ENCODE peak calls at places on chromosomes 7 and 10, in five cellular contexts. I, O, N, E and U are unnamed samples. For H3K4me1 and H3K9me3, the result is how much of the 10 kb centered on the place peaks cover.

GRCh38 chr10:47364366-47364765 is 16.2 kb downstream of the RBP3 start:
- DNase-seq in E (no peak), I (no peak), N (no peak), O (no peak), U (peak)

GRCh38 chr7:155456772-155457543 is 971 bp upstream of the EN2 start:
- DNase-seq in E (peak), N (peak), O (peak), I (peak), U (peak)

GRCh38 chr10:7797582-7797981 is 9.6 kb downstream of the ATP5F1C start:
- DNase-seq in I (no peak), N (peak), O (peak), E (peak), U (no peak)

GRCh38 chr10:130329792-130330191 is 193.6 kb downstream of the GLRX3 start:
- DNase-seq in O (no peak), N (no peak), E (no peak), I (no peak), U (no peak)

GRCh38 chr7:1458676-1459511 is at the start of gene MICALL2:
- DNase-seq in E (peak), N (peak), O (peak), I (peak), U (peak)

GRCh38 chr10:85922363-85923129 is 444.0 kb downstream of the GRID1 start:
- DNase-seq in E (no peak), N (no peak), O (no peak), I (no peak), U (no peak)

GRCh38 chr10:10758306-10758705 is 259.4 kb upstream of the CELF2 start:
- DNase-seq in N (peak), E (no peak), I (no peak), O (peak), U (no peak)

GRCh38 chr7:31051598-31052503 is at the start of gene ADCYAP1R1:
- DNase-seq in N (peak), E (no peak), I (peak), O (peak), U (no peak)

GRCh38 chr10:11530806-11531205 is 80.6 kb downstream of the USP6NL start:
- DNase-seq in O (no peak), E (no peak), N (no peak), I (no peak), U (no peak)

GRCh38 chr10:110411047-110411410 is 86.7 kb upstream of the DUSP5 start:
- DNase-seq in N (peak), I (no peak), O (peak), E (peak), U (no peak)

GRCh38 chr7:36119005-36119711 is 33.9 kb upstream of the EEPD1 start:
- DNase-seq in O (peak), N (no peak), I (no peak), E (peak), U (no peak)

GRCh38 chr10:73890261-73890660 is 15.9 kb upstream of the CAMK2G start:
- DNase-seq in E (no peak), I (no peak), O (no peak), N (no peak), U (no peak)
- H3K4me1 ChIP-seq in E (half or more), I (under half), O (under half), N (under half), U (half or more)

GRCh38 chr10:72542396-72542815 is 83.5 kb downstream of the MICU1 start:
- DNase-seq in N (no peak), I (no peak), O (no peak), E (no peak), U (no peak)
- H3K9me3 ChIP-seq in N (under half), I (under half), O (under half), E (under half), U (under half)

DNA sequence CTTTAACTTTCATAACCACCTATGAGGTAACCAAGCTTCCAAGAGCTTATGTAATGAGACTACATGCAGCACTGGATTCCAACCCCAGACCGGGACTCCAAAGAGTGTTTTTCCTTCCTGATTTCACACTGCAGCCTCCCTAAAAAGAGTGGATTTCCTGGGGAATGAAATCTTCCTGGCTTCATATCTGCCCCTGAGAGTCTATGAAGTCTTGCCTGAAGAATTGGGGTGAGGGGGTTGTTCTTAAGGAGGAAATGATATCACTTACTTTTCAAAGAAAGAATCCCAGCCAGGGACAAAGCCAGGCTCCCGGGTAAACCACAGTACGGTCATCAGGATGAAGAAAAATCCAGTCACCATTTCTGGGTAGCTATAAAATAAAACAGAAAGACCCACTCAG is 29.7 kb downstream of the STMP1 start:
- DNase-seq in E (no peak), I (no peak), N (no peak), O (no peak), U (no peak)
- H3K4me1 ChIP-seq in E (under half), I (under half), N (under half), O (under half), U (under half)

GRCh38 chr7:158266426-158266816 is 321.2 kb downstream of the PTPRN2 start:
- DNase-seq in E (no peak), N (no peak), I (no peak), O (no peak), U (no peak)
- H3K9me3 ChIP-seq in E (under half), N (under half), I (under half), O (under half), U (under half)

GRCh38 chr10:71973777-71974488 is 9.7 kb downstream of the CHST3 start:
- DNase-seq in O (no peak), I (no peak), E (no peak), N (no peak), U (no peak)

GRCh38 chr10:71975087-71975890 is 11.1 kb downstream of the CHST3 start:
- DNase-seq in O (peak), N (peak), I (no peak), E (no peak), U (peak)

GRCh38 chr10:71975891-71976725 is 11.9 kb downstream of the CHST3 start:
- DNase-seq in O (no peak), N (no peak), E (peak), I (no peak), U (peak)

GRCh38 chr10:71972746-71973695 is 8.8 kb downstream of the CHST3 start:
- DNase-seq in E (no peak), I (no peak), N (no peak), O (no peak), U (no peak)

DNA sequence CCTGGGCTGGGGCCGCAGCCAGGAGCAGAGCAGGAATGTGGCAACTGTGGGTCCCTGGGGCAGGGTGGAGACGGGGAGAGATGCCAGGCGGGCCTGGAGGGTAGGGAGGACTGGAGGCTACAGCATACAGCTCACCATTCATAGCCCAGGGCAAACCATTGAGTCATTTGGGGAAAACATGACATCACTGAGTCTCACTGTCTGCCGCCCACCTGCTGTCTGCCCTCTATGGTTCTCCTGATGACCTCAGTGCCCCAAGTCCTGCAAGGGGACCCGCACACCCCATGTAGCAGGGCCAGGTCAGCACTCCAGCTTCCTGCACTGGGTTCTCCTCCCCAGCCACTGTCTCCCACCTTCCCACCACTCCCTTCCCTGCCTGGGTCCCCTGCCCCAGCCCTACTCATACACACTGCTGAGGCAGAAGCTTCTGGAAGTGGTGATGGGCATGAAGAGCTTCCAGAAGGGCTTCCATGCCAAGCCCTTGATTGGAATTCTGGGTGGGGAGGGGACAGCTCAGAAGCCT is 10.4 kb downstream of the CHST3 start:
- DNase-seq in N (no peak), I (no peak), O (no peak), E (peak), U (no peak)
- H3K4me1 ChIP-seq in N (half or more), I (under half), O (half or more), E (half or more), U (half or more)

GRCh38 chr7:23377134-23377533 is 78.0 kb downstream of the MALSU1 start:
- DNase-seq in O (no peak), E (no peak), I (no peak), N (no peak), U (no peak)
- H3K9me3 ChIP-seq in O (under half), E (under half), I (under half), N (under half), U (under half)

GRCh38 chr10:52216852-52217251 is 97.2 kb upstream of the DKK1 start:
- DNase-seq in I (no peak), E (no peak), O (no peak), N (no peak), U (no peak)
- H3K4me1 ChIP-seq in I (under half), E (under half), O (under half), N (under half), U (under half)